ENCODE peak calls at places on chromosomes 7 and 10, in six cellular contexts. Y, K, F, I, M and G are unnamed samples.

GRCh38 chr7:119838444-119838843 is 434.5 kb upstream of the KCND2 start:
- DNase-seq in Y (no peak), K (no peak), M (no peak), I (no peak), F (no peak), G (no peak)

GRCh38 chr10:43282881-43283280 is 16.0 kb upstream of the RASGEF1A start:
- DNase-seq in M (no peak), F (no peak), Y (no peak), K (peak), I (no peak), G (no peak)

GRCh38 chr10:70518695-70519094 is 40.1 kb downstream of the PALD1 start:
- DNase-seq in I (no peak), K (no peak), M (no peak), Y (no peak), F (no peak), G (no peak)

GRCh38 chr10:112177247-112177646 is 6.3 kb downstream of the GPAM start:
- DNase-seq in I (no peak), F (no peak), M (no peak), K (no peak), Y (no peak), G (no peak)

GRCh38 chr10:84243759-84244158 is 1.1 kb upstream of the RGR start:
- DNase-seq in F (no peak), K (no peak), I (no peak), Y (no peak), M (no peak), G (no peak)

GRCh38 chr7:151197932-151198331 is 10.9 kb upstream of the ASB10 start:
- DNase-seq in I (no peak), K (no peak), Y (no peak), M (no peak), F (no peak), G (no peak)

GRCh38 chr7:157189405-157189804 is 50.7 kb downstream of the UBE3C start:
- DNase-seq in K (no peak), I (no peak), M (no peak), Y (no peak), F (no peak), G (no peak)

GRCh38 chr10:89029785-89030437 is 39.3 kb downstream of the FAS start:
- DNase-seq in I (peak), Y (no peak), F (peak), M (peak), K (peak), G (peak)

GRCh38 chr7:18619311-18619710 is 123.8 kb downstream of the HDAC9 start:
- DNase-seq in Y (no peak), K (no peak), I (no peak), F (no peak), M (no peak), G (no peak)

GRCh38 chr10:47406870-47407648 is 23.0 kb upstream of the ZNF488 start:
- DNase-seq in F (no peak), I (no peak), Y (no peak), M (no peak), K (no peak), G (no peak)

GRCh38 chr7:33418251-33418701 is 288.9 kb downstream of the BBS9 start:
- DNase-seq in I (no peak), F (no peak), Y (no peak), M (no peak), K (peak), G (no peak)

GRCh38 chr10:99612167-99612831 is 7.9 kb downstream of the SLC25A28 start:
- DNase-seq in Y (peak), F (no peak), I (no peak), M (no peak), K (peak), G (no peak)

GRCh38 chr7:36116347-36117200 is 36.5 kb upstream of the EEPD1 start:
- DNase-seq in I (no peak), Y (no peak), M (no peak), F (no peak), K (no peak), G (no peak)

GRCh38 chr10:79308969-79309665 is 38.2 kb upstream of the PPIF start:
- DNase-seq in I (no peak), F (no peak), M (no peak), Y (no peak), K (no peak), G (no peak)

GRCh38 chr7:36283711-36284130 is 105.9 kb upstream of the ANLN start:
- DNase-seq in F (no peak), K (no peak), M (no peak), Y (no peak), I (peak), G (no peak)

GRCh38 chr7:117818241-117818640 is 55.0 kb downstream of the CTTNBP2 start:
- DNase-seq in K (no peak), Y (no peak), I (no peak), M (no peak), F (no peak), G (no peak)

GRCh38 chr10:89785095-89785494 is 83.7 kb downstream of the KIF20B start:
- DNase-seq in I (no peak), M (no peak), K (no peak), Y (no peak), F (no peak), G (no peak)